ENCODE peak calls at places on chromosome 18, in five cellular contexts. One of them, this sample, is unnamed.

GRCh38 chr18:73842795-73843394 is 304.7 kb downstream of the FBXO15 start:
- DNase-seq in fibroblast of lung: peak
- DNase-seq in cardiac fibroblast: peak
- DNase-seq in heart right ventricle: peak
- DNase-seq in brain microvascular endothelial cell: peak
- DNase-seq in this sample: peak

GRCh38 chr18:57881818-57882413 is 78.8 kb upstream of the ATP8B1 start:
- DNase-seq in fibroblast of lung: peak
- DNase-seq in cardiac fibroblast: peak
- DNase-seq in heart right ventricle: peak
- DNase-seq in brain microvascular endothelial cell: peak
- DNase-seq in this sample: peak

GRCh38 chr18:33916200-33916599 is 308.5 kb downstream of the NOL4 start:
- DNase-seq in fibroblast of lung: no peak
- DNase-seq in cardiac fibroblast: no peak
- DNase-seq in heart right ventricle: no peak
- DNase-seq in brain microvascular endothelial cell: no peak
- DNase-seq in this sample: no peak

GRCh38 chr18:79496978-79497637 is 101.4 kb downstream of the NFATC1 start:
- DNase-seq in fibroblast of lung: peak
- DNase-seq in cardiac fibroblast: peak
- DNase-seq in heart right ventricle: peak
- DNase-seq in brain microvascular endothelial cell: peak
- DNase-seq in this sample: peak

GRCh38 chr18:68301436-68301835 is 413.5 kb downstream of the TMX3 start:
- DNase-seq in fibroblast of lung: no peak
- DNase-seq in cardiac fibroblast: no peak
- DNase-seq in heart right ventricle: no peak
- DNase-seq in brain microvascular endothelial cell: no peak
- DNase-seq in this sample: no peak

GRCh38 chr18:12307251-12307736 is 747 bp upstream of the TUBB6 start:
- DNase-seq in fibroblast of lung: peak
- DNase-seq in cardiac fibroblast: peak
- DNase-seq in heart right ventricle: peak
- DNase-seq in brain microvascular endothelial cell: peak
- DNase-seq in this sample: peak

GRCh38 chr18:13934676-13935075 is 19.3 kb upstream of the MC2R start:
- DNase-seq in fibroblast of lung: no peak
- DNase-seq in cardiac fibroblast: no peak
- DNase-seq in heart right ventricle: no peak
- DNase-seq in brain microvascular endothelial cell: no peak
- DNase-seq in this sample: no peak

GRCh38 chr18:75128051-75128605 is 80.8 kb downstream of the PTGR3 start:
- DNase-seq in fibroblast of lung: no peak
- DNase-seq in cardiac fibroblast: no peak
- DNase-seq in heart right ventricle: no peak
- DNase-seq in brain microvascular endothelial cell: no peak
- DNase-seq in this sample: no peak

GRCh38 chr18:32386466-32386865 is 84.2 kb downstream of the GAREM1 start:
- DNase-seq in fibroblast of lung: no peak
- DNase-seq in cardiac fibroblast: no peak
- DNase-seq in heart right ventricle: no peak
- DNase-seq in brain microvascular endothelial cell: no peak
- DNase-seq in this sample: no peak

GRCh38 chr18:37502036-37502435 is 63.6 kb downstream of the CELF4 start:
- DNase-seq in fibroblast of lung: no peak
- DNase-seq in cardiac fibroblast: no peak
- DNase-seq in heart right ventricle: no peak
- DNase-seq in brain microvascular endothelial cell: no peak
- DNase-seq in this sample: no peak

GRCh38 chr18:4360221-4360715 is 94.8 kb downstream of the DLGAP1 start:
- DNase-seq in fibroblast of lung: no peak
- DNase-seq in cardiac fibroblast: no peak
- DNase-seq in heart right ventricle: no peak
- DNase-seq in brain microvascular endothelial cell: no peak
- DNase-seq in this sample: no peak
- H3K4me3 ChIP-seq in fibroblast of lung: no peak
- H3K4me3 ChIP-seq in cardiac fibroblast: no peak
- H3K4me3 ChIP-seq in heart right ventricle: no peak
- H3K4me3 ChIP-seq in brain microvascular endothelial cell: no peak
- H3K4me3 ChIP-seq in this sample: no peak

DNA sequence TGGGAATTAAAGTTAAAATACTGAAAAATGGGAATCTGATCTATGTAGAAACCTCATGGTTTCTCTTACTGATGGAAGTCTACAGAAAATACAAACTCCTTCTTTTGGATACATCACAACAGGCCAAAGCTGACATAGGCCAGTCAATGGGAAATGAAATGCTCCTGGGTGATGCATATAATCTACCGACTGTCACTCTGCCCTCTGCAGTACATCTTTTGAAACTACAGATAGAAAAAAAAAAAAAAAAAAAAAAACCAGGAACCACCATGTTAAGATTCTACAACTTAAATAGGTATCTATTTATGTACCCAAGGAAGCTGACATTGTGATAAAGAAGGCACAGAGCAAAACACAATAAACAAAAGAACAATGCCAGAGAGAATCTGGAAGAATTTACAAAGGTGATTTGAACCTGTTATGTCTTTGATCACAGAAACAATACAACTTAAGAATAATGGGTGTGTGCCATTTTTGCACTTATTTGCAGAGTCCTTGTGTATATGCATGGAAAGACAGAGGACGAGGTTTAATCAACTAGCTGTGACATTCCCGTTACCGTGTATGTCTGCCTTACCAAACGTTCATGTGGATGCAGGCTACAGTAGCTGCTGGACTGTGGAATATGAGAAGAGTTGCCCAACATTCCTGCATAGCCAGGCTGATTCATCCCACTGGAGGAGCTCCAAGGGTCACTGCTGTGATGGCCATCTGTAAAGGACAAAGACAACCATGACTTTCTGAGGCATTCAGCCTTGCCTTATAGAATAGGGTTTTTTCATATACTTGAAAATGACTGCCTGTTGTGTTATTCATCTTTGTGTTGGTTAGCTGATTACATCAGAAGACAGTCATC is 312.7 kb downstream of the TCF4 start:
- DNase-seq in fibroblast of lung: peak
- DNase-seq in cardiac fibroblast: peak
- DNase-seq in heart right ventricle: no peak
- DNase-seq in brain microvascular endothelial cell: peak
- DNase-seq in this sample: peak
- H3K4me3 ChIP-seq in fibroblast of lung: no peak
- H3K4me3 ChIP-seq in cardiac fibroblast: no peak
- H3K4me3 ChIP-seq in heart right ventricle: no peak
- H3K4me3 ChIP-seq in brain microvascular endothelial cell: no peak
- H3K4me3 ChIP-seq in this sample: no peak

DNA sequence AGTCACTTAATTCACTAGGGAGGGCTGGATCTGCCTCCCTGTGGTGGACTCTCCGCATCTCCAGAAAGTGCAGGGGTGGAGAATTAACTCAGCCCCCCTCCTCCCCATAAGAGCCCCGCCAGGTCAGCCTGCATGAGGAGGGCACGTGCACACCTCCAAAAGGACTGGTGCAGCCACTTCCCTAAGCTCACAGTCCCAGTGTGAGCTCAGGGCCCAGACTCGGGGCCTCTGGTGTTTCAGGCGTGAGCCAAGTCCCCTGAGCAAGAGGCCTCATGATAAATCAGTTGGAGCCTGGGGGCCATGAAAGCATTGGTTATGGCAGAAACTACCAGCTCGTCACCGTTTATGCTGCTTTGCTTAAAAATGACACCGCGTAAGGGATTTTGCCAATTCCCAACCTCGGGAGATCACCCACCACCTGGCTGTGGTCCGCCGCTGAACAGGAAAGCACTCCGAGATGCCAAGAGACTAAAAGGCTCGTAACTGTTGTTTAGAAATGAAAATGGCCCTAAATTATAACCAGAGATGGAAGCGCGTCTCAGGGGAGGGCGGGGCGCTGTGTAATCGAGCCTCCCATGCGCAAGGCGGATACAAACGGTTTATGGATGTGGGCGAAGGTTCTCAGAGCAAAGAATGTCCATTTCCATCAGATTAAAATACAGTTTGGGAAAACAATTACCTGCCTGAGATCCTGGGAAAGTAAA is 141.6 kb downstream of the BCL2 start:
- DNase-seq in fibroblast of lung: no peak
- DNase-seq in cardiac fibroblast: no peak
- DNase-seq in heart right ventricle: no peak
- DNase-seq in brain microvascular endothelial cell: no peak
- DNase-seq in this sample: peak
- H3K4me3 ChIP-seq in fibroblast of lung: peak
- H3K4me3 ChIP-seq in cardiac fibroblast: no peak
- H3K4me3 ChIP-seq in heart right ventricle: peak
- H3K4me3 ChIP-seq in brain microvascular endothelial cell: no peak
- H3K4me3 ChIP-seq in this sample: peak

GRCh38 chr18:43129946-43130523 is 14.6 kb upstream of the RIT2 start:
- DNase-seq in fibroblast of lung: peak
- DNase-seq in cardiac fibroblast: peak
- DNase-seq in heart right ventricle: no peak
- DNase-seq in brain microvascular endothelial cell: peak
- DNase-seq in this sample: no peak
- H3K4me3 ChIP-seq in fibroblast of lung: peak
- H3K4me3 ChIP-seq in cardiac fibroblast: no peak
- H3K4me3 ChIP-seq in heart right ventricle: no peak
- H3K4me3 ChIP-seq in brain microvascular endothelial cell: peak
- H3K4me3 ChIP-seq in this sample: peak

DNA sequence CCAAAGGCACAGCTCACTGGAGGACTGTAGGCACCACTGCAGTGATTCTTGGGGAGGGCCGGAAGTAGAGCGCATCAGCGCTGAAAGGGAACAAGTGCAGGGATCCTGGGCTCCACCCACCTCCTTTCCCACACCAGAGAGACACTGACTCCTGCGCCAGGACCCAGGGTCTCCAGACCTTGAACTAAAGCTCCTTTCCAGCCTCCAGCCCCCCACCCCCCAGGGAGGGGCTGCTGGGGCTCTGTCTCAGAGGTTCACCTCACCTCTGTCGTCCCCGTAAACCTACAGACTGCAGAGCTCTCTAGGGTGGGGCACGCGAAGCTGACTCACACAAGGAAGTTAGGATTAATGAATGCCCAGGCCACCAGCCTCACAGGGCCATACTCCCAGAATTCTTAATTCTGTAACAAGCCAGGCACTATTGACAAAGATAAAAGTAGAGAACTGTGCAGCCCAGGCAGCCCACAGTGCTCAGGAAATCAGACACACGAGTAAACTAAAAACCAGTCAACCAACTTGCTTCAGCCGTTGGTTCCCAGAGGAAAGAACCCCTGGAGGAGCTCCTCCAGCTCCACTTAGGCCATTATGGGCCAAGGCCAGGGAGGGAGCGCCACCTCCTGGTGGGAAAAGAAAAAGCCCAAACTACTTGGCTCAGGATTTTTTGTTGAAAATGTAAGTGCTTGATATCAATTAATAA is 45.1 kb upstream of the ACAA2 start:
- DNase-seq in fibroblast of lung: peak
- DNase-seq in cardiac fibroblast: peak
- DNase-seq in heart right ventricle: peak
- DNase-seq in brain microvascular endothelial cell: peak
- DNase-seq in this sample: peak
- H3K4me3 ChIP-seq in fibroblast of lung: no peak
- H3K4me3 ChIP-seq in cardiac fibroblast: no peak
- H3K4me3 ChIP-seq in heart right ventricle: no peak
- H3K4me3 ChIP-seq in brain microvascular endothelial cell: no peak
- H3K4me3 ChIP-seq in this sample: no peak

GRCh38 chr18:28123401-28124030 is 53.4 kb downstream of the CDH2 start:
- DNase-seq in fibroblast of lung: no peak
- DNase-seq in cardiac fibroblast: no peak
- DNase-seq in heart right ventricle: no peak
- DNase-seq in brain microvascular endothelial cell: no peak
- DNase-seq in this sample: no peak

GRCh38 chr18:28125051-28125450 is 51.9 kb downstream of the CDH2 start:
- DNase-seq in fibroblast of lung: no peak
- DNase-seq in cardiac fibroblast: peak
- DNase-seq in heart right ventricle: no peak
- DNase-seq in brain microvascular endothelial cell: no peak
- DNase-seq in this sample: no peak

GRCh38 chr18:28126768-28127167 is 50.2 kb downstream of the CDH2 start:
- DNase-seq in fibroblast of lung: no peak
- DNase-seq in cardiac fibroblast: no peak
- DNase-seq in heart right ventricle: no peak
- DNase-seq in brain microvascular endothelial cell: no peak
- DNase-seq in this sample: no peak

GRCh38 chr18:28127228-28127627 is 49.7 kb downstream of the CDH2 start:
- DNase-seq in fibroblast of lung: no peak
- DNase-seq in cardiac fibroblast: no peak
- DNase-seq in heart right ventricle: peak
- DNase-seq in brain microvascular endothelial cell: no peak
- DNase-seq in this sample: no peak

DNA sequence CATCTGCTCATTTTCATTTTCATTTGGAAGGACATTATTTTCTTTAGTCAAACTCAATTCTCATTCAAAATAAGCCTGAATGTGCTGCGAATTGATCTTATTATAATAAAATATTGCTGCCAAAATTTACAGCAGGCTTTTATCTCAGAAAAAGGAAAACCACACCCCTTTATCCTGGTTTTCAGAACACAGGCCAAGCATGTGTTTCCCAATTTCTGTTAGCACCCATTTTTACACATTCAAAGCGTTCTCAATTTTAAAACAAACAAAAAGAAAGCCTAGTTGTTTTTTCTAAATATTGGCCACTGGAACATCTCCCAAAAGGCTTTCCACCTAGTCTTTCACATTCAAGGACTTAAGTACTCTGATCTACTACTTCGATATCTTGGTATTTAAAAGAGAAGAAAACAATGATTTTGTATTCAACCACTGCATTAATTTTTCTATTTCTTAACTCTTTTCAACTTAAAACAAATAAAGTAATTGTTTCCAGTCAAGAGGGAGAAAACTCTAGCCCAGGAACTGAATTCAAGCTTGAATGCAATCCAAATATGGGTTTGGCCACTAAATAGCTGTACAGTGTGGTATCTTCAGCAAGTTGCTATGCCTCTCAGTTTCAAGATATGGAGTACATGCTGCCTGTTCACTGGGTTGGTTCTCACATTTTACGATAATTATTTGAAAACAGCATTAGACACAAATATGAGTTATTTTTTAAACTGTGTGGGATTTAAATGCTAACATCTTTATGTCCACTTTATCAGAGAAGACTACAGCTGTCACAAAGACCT is 52.5 kb downstream of the CDH2 start:
- DNase-seq in fibroblast of lung: peak
- DNase-seq in cardiac fibroblast: peak
- DNase-seq in heart right ventricle: no peak
- DNase-seq in brain microvascular endothelial cell: no peak
- DNase-seq in this sample: no peak
- H3K4me3 ChIP-seq in fibroblast of lung: no peak
- H3K4me3 ChIP-seq in cardiac fibroblast: no peak
- H3K4me3 ChIP-seq in heart right ventricle: peak
- H3K4me3 ChIP-seq in brain microvascular endothelial cell: no peak
- H3K4me3 ChIP-seq in this sample: no peak